ENCODE peak calls at places on chromosomes 4 and X, in four cellular contexts. N is IMR-90, G is mesenchymal stem cell, L is neuronal stem cell. D is an unnamed sample.

GRCh38 chr4:73676881-73677323 is 56.7 kb upstream of the RASSF6 start:
- DNase-seq in N (peak), G (peak), L (no peak), D (no peak)

GRCh38 chr4:94970650-94971049 is 212.9 kb downstream of the BMPR1B start:
- DNase-seq in N (no peak), G (no peak), L (no peak), D (no peak)

GRCh38 chr4:15653864-15654391 is 1.2 kb downstream of the FBXL5 start:
- DNase-seq in N (peak), G (peak), L (peak), D (no peak)

GRCh38 chr4:8542776-8543525 is 37.2 kb upstream of the GPR78 start:
- DNase-seq in N (no peak), G (no peak), L (no peak), D (peak)

GRCh38 chrX:45142185-45142584 is 58.5 kb downstream of the DIPK2B start:
- DNase-seq in N (no peak), G (no peak), L (no peak), D (no peak)

GRCh38 chrX:38919853-38920528 is 118.7 kb downstream of the MID1IP1 start:
- DNase-seq in N (no peak), G (no peak), L (no peak), D (no peak)

GRCh38 chrX:1673337-1673736 is 58.5 kb downstream of the ASMT start:
- DNase-seq in N (no peak), G (no peak), L (no peak), D (peak)

GRCh38 chr4:41178372-41179085 is 35.8 kb downstream of the APBB2 start:
- DNase-seq in N (peak), G (peak), L (no peak), D (no peak)

GRCh38 chr4:23484689-23485088 is 405.2 kb downstream of the PPARGC1A start:
- DNase-seq in N (no peak), G (no peak), L (no peak), D (no peak)

GRCh38 chr4:123397276-123398150 is 918 bp downstream of the SPRY1 start:
- DNase-seq in N (peak), G (peak), L (peak), D (peak)

GRCh38 chrX:45761920-45762319 is 561.2 kb upstream of the DIPK2B start:
- DNase-seq in N (no peak), G (peak), L (no peak), D (no peak)

GRCh38 chrX:97290199-97290598 is 406.5 kb downstream of the RPA4 start:
- DNase-seq in N (no peak), G (no peak), L (no peak), D (no peak)

GRCh38 chr4:76997454-76997853 is 47.9 kb downstream of the SEPTIN11 start:
- DNase-seq in N (no peak), G (no peak), L (no peak), D (no peak)

GRCh38 chr4:89129080-89129640 is 17.8 kb downstream of the TIGD2 start:
- DNase-seq in N (peak), G (peak), L (no peak), D (no peak)

GRCh38 chr4:153249199-153250154 is 45.2 kb downstream of the TRIM2 start:
- DNase-seq in N (peak), G (peak), L (peak), D (peak)

GRCh38 chr4:147826288-147826646 is 94.4 kb downstream of the ARHGAP10 start:
- DNase-seq in N (no peak), G (no peak), L (no peak), D (no peak)

GRCh38 chr4:8393593-8394038 is 46.9 kb downstream of the ACOX3 start:
- DNase-seq in N (peak), G (peak), L (peak), D (peak)

GRCh38 chrX:39445336-39445735 is 644.1 kb downstream of the MID1IP1 start:
- DNase-seq in N (no peak), G (no peak), L (no peak), D (no peak)

GRCh38 chrX:120457766-120458180 is 11.3 kb downstream of the LAMP2 start:
- DNase-seq in N (peak), G (peak), L (no peak), D (no peak)

GRCh38 chr4:6749340-6750171 is 33.0 kb upstream of the KIAA0232 start:
- DNase-seq in N (peak), G (peak), L (no peak), D (peak)

GRCh38 chrX:150870487-150871340 is 27.8 kb downstream of the CD99L2 start:
- DNase-seq in N (peak), G (no peak), L (no peak), D (no peak)

GRCh38 chrX:68648960-68649359 is 1.5 kb downstream of the STARD8 start:
- DNase-seq in N (peak), G (no peak), L (no peak), D (peak)

GRCh38 chrX:136258951-136259350 is 7.8 kb upstream of the MAP7D3 start:
- DNase-seq in N (no peak), G (no peak), L (no peak), D (no peak)

GRCh38 chr4:7831330-7831729 is 108.3 kb downstream of the AFAP1 start:
- DNase-seq in N (peak), G (peak), L (no peak), D (no peak)

GRCh38 chr4:98617358-98618047 is 40.9 kb downstream of the TSPAN5 start:
- DNase-seq in N (no peak), G (no peak), L (no peak), D (no peak)

GRCh38 chrX:49310371-49310770 is 6.9 kb downstream of the GAGE10 start:
- DNase-seq in N (no peak), G (no peak), L (no peak), D (no peak)

GRCh38 chr4:182014164-182014563 is 229.0 kb upstream of the TENM3 start:
- DNase-seq in N (no peak), G (no peak), L (no peak), D (no peak)

GRCh38 chrX:150683536-150684146 is 9.6 kb upstream of the MTMR1 start:
- DNase-seq in N (peak), G (peak), L (no peak), D (no peak)

GRCh38 chrX:71251456-71251973 is 2.4 kb downstream of the ZMYM3 start:
- DNase-seq in N (no peak), G (peak), L (no peak), D (no peak)

GRCh38 chr4:177375372-177375771 is 65.7 kb downstream of the NEIL3 start:
- DNase-seq in N (peak), G (no peak), L (no peak), D (no peak)
- H3K14ac ChIP-seq in N (peak), G (no peak), L (no peak), D (no peak)

GRCh38 chr4:71211748-71212147 is 127.1 kb upstream of the SLC4A4 start:
- DNase-seq in N (no peak), G (peak), L (no peak), D (no peak)
- H3K14ac ChIP-seq in N (peak), G (no peak), L (no peak), D (no peak)

GRCh38 chr4:121800638-121800960 is 524 bp upstream of the EXOSC9 start:
- DNase-seq in N (no peak), G (no peak), L (no peak), D (no peak)
- H3K14ac ChIP-seq in N (peak), G (no peak), L (no peak), D (peak)

GRCh38 chr4:70687821-70688794 is at the start of gene UTP3:
- DNase-seq in N (peak), G (peak), L (peak), D (peak)
- H3K14ac ChIP-seq in N (peak), G (no peak), L (peak), D (peak)

GRCh38 chr4:2049811-2050210 is 9.3 kb upstream of the NAT8L start:
- DNase-seq in N (no peak), G (no peak), L (no peak), D (no peak)
- H3K14ac ChIP-seq in N (no peak), G (no peak), L (no peak), D (no peak)

DNA sequence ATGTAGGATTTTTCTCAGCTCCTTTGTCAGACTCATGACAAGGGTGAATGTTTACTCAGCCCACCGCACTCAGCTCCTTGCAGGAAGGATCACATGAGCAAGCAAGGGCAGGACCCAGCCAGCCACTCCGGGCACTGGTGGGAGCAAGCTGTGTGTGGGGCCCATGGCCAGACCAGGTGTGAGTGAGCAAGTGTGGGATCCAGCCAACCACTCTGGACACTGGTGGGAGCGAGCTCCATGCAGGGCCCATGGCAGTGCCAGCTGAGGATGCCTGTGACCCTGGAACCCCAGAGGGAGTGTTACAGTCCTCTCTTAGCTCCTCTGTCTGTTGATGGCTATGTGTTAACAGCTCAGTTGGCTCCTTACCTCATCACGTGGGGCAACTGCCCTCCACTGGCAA is 2750.6 kb downstream of the PCDH7 start:
- DNase-seq in N (no peak), G (no peak), L (no peak), D (no peak)
- H3K14ac ChIP-seq in N (no peak), G (no peak), L (no peak), D (no peak)

DNA sequence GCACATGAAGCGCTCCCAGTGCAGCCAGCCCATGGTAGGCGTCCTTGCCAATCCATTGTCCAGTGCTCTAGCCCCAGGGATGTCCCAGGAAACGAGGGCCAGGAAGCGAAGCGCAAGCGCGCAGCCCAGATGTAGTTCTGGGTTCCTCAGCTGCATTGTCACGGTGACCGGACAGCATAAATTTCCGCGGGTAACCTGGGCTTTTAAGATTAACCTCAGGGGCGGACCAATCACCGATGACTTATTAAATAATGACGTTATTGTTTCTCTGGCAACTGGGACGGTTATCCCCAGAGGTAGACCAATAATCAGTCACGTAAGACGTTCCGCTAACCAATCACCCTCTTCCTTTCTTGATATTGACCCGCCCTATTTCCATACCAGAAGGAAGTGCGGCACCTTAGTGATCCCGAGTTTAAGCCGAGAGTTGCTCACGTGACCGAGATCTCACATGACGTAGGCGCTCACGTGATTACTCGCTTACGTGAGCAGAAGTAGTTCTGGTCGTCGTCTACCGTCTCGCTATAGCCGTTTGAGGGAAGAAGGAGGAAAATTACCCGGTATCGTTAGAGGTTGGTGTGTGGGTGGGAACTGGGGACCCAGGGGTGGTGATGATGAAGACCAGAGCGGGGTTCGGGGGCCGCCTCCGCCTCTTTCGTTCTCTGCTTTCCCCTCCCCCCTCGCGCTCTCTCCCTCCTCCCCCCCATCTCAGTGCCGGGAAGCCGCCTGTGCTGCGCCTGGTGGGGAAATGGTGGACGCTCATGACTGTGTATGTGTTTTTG is at the start of the genes GLA and HNRNPH2:
- DNase-seq in N (peak), G (peak), L (peak), D (peak)
- H3K14ac ChIP-seq in N (peak), G (no peak), L (no peak), D (peak)

DNA sequence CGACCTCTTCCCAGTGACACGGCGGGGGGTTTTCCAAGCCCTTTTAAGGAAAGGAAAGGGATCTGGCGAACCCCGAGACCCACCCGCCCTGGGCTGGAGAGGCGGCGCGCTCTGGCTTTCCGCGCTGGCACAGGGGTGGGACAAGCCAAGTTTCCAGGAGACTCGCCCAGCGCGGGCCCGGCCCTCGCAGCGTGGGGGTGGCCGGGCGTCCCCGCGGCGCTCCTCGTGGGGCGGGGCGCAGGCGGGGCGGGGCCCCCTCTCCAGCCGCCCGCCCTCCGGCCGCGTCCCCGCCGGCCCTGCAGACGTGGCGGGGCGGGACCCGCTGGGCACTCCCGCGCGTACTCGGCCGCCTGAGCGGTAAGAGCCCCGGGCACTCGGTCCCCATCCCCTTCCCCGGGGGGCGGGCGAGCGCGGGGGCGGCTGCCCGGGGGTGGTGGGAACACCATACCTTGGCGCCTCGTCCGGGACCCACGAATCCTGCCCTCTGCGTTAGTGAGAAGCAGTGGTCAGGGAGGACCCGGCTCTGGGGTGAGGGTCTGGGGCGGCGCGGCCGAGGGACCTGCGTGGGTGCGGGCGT is at the start of gene FAM114A1:
- DNase-seq in N (peak), G (peak), L (peak), D (peak)
- H3K14ac ChIP-seq in N (peak), G (peak), L (peak), D (peak)

D was measured in trophoblast cell.